ENCODE peak calls at places on chromosomes 12 and 14, in seven cellular contexts. One of them, this sample, is unnamed.

GRCh38 chr14:65476942-65477318 is 64.4 kb downstream of the FUT8 start:
- DNase-seq in ovary: no peak
- DNase-seq in stimulated activated CD4-positive, alpha-beta T cell treated with anti-CD3 and anti-CD28 coated beads, Interleukin-1b, Interleukin-23, amount 100 ng/mL, for 24 hours: no peak
- DNase-seq in non-pigmented ciliary epithelial cell: no peak
- DNase-seq in effector memory CD4-positive, alpha-beta T cell: no peak
- DNase-seq in left colon: no peak
- DNase-seq in HAP-1: no peak
- DNase-seq in this sample: no peak

GRCh38 chr14:86530457-86530856 is 1000.5 kb downstream of the FLRT2 start:
- DNase-seq in effector memory CD4-positive, alpha-beta T cell: no peak
- DNase-seq in non-pigmented ciliary epithelial cell: no peak
- DNase-seq in HAP-1: no peak
- DNase-seq in ovary: no peak
- DNase-seq in stimulated activated CD4-positive, alpha-beta T cell treated with anti-CD3 and anti-CD28 coated beads, Interleukin-1b, Interleukin-23, amount 100 ng/mL, for 24 hours: no peak
- DNase-seq in left colon: no peak
- DNase-seq in this sample: no peak

GRCh38 chr14:105682956-105683570 is 156.7 kb downstream of the TMEM121 start:
- DNase-seq in ovary: no peak
- DNase-seq in effector memory CD4-positive, alpha-beta T cell: no peak
- DNase-seq in HAP-1: no peak
- DNase-seq in left colon: no peak
- DNase-seq in non-pigmented ciliary epithelial cell: no peak
- DNase-seq in stimulated activated CD4-positive, alpha-beta T cell treated with anti-CD3 and anti-CD28 coated beads, Interleukin-1b, Interleukin-23, amount 100 ng/mL, for 24 hours: no peak
- DNase-seq in this sample: no peak

GRCh38 chr12:28025821-28026505 is 53.4 kb upstream of the PTHLH start:
- DNase-seq in non-pigmented ciliary epithelial cell: no peak
- DNase-seq in effector memory CD4-positive, alpha-beta T cell: no peak
- DNase-seq in stimulated activated CD4-positive, alpha-beta T cell treated with anti-CD3 and anti-CD28 coated beads, Interleukin-1b, Interleukin-23, amount 100 ng/mL, for 24 hours: no peak
- DNase-seq in ovary: no peak
- DNase-seq in left colon: no peak
- DNase-seq in HAP-1: no peak
- DNase-seq in this sample: no peak

GRCh38 chr14:62886461-62886860 is 158.8 kb downstream of the KCNH5 start:
- DNase-seq in stimulated activated CD4-positive, alpha-beta T cell treated with anti-CD3 and anti-CD28 coated beads, Interleukin-1b, Interleukin-23, amount 100 ng/mL, for 24 hours: no peak
- DNase-seq in effector memory CD4-positive, alpha-beta T cell: no peak
- DNase-seq in non-pigmented ciliary epithelial cell: no peak
- DNase-seq in left colon: no peak
- DNase-seq in ovary: no peak
- DNase-seq in HAP-1: no peak
- DNase-seq in this sample: no peak

GRCh38 chr14:58717211-58717610 is 79.4 kb downstream of the DACT1 start:
- DNase-seq in stimulated activated CD4-positive, alpha-beta T cell treated with anti-CD3 and anti-CD28 coated beads, Interleukin-1b, Interleukin-23, amount 100 ng/mL, for 24 hours: no peak
- DNase-seq in non-pigmented ciliary epithelial cell: no peak
- DNase-seq in ovary: no peak
- DNase-seq in effector memory CD4-positive, alpha-beta T cell: no peak
- DNase-seq in HAP-1: no peak
- DNase-seq in left colon: no peak
- DNase-seq in this sample: no peak

GRCh38 chr14:69152181-69152943 is 557 bp downstream of the DCAF5 start:
- DNase-seq in ovary: no peak
- DNase-seq in HAP-1: peak
- DNase-seq in left colon: peak
- DNase-seq in stimulated activated CD4-positive, alpha-beta T cell treated with anti-CD3 and anti-CD28 coated beads, Interleukin-1b, Interleukin-23, amount 100 ng/mL, for 24 hours: peak
- DNase-seq in non-pigmented ciliary epithelial cell: no peak
- DNase-seq in effector memory CD4-positive, alpha-beta T cell: peak
- DNase-seq in this sample: peak

GRCh38 chr12:16359512-16360491 is 12.4 kb downstream of the MGST1 start:
- DNase-seq in non-pigmented ciliary epithelial cell: no peak
- DNase-seq in HAP-1: peak
- DNase-seq in effector memory CD4-positive, alpha-beta T cell: no peak
- DNase-seq in left colon: no peak
- DNase-seq in stimulated activated CD4-positive, alpha-beta T cell treated with anti-CD3 and anti-CD28 coated beads, Interleukin-1b, Interleukin-23, amount 100 ng/mL, for 24 hours: peak
- DNase-seq in ovary: no peak
- DNase-seq in this sample: no peak

GRCh38 chr14:104505085-104506074 is 74.2 kb upstream of the C14orf180 start:
- DNase-seq in non-pigmented ciliary epithelial cell: no peak
- DNase-seq in effector memory CD4-positive, alpha-beta T cell: no peak
- DNase-seq in ovary: no peak
- DNase-seq in HAP-1: no peak
- DNase-seq in stimulated activated CD4-positive, alpha-beta T cell treated with anti-CD3 and anti-CD28 coated beads, Interleukin-1b, Interleukin-23, amount 100 ng/mL, for 24 hours: no peak
- DNase-seq in left colon: no peak
- DNase-seq in this sample: no peak

GRCh38 chr12:110702081-110702480 is 13.2 kb upstream of the HVCN1 start:
- DNase-seq in effector memory CD4-positive, alpha-beta T cell: no peak
- DNase-seq in HAP-1: no peak
- DNase-seq in ovary: no peak
- DNase-seq in stimulated activated CD4-positive, alpha-beta T cell treated with anti-CD3 and anti-CD28 coated beads, Interleukin-1b, Interleukin-23, amount 100 ng/mL, for 24 hours: no peak
- DNase-seq in non-pigmented ciliary epithelial cell: no peak
- DNase-seq in left colon: no peak
- DNase-seq in this sample: no peak

GRCh38 chr12:94867066-94867855 is 136.2 kb downstream of the NDUFA12 start:
- DNase-seq in stimulated activated CD4-positive, alpha-beta T cell treated with anti-CD3 and anti-CD28 coated beads, Interleukin-1b, Interleukin-23, amount 100 ng/mL, for 24 hours: no peak
- DNase-seq in non-pigmented ciliary epithelial cell: no peak
- DNase-seq in left colon: no peak
- DNase-seq in ovary: no peak
- DNase-seq in HAP-1: no peak
- DNase-seq in effector memory CD4-positive, alpha-beta T cell: no peak
- DNase-seq in this sample: no peak

GRCh38 chr12:89884917-89885316 is 176.3 kb upstream of the ATP2B1 start:
- DNase-seq in ovary: no peak
- DNase-seq in HAP-1: no peak
- DNase-seq in left colon: no peak
- DNase-seq in effector memory CD4-positive, alpha-beta T cell: no peak
- DNase-seq in stimulated activated CD4-positive, alpha-beta T cell treated with anti-CD3 and anti-CD28 coated beads, Interleukin-1b, Interleukin-23, amount 100 ng/mL, for 24 hours: no peak
- DNase-seq in non-pigmented ciliary epithelial cell: no peak
- DNase-seq in this sample: no peak

GRCh38 chr12:52221912-52222457 is 11.1 kb upstream of the KRT7 start:
- DNase-seq in effector memory CD4-positive, alpha-beta T cell: no peak
- DNase-seq in stimulated activated CD4-positive, alpha-beta T cell treated with anti-CD3 and anti-CD28 coated beads, Interleukin-1b, Interleukin-23, amount 100 ng/mL, for 24 hours: peak
- DNase-seq in left colon: peak
- DNase-seq in HAP-1: peak
- DNase-seq in non-pigmented ciliary epithelial cell: no peak
- DNase-seq in ovary: no peak
- DNase-seq in this sample: no peak

GRCh38 chr12:89208661-89209096 is 143.6 kb downstream of the DUSP6 start:
- DNase-seq in non-pigmented ciliary epithelial cell: no peak
- DNase-seq in ovary: no peak
- DNase-seq in stimulated activated CD4-positive, alpha-beta T cell treated with anti-CD3 and anti-CD28 coated beads, Interleukin-1b, Interleukin-23, amount 100 ng/mL, for 24 hours: no peak
- DNase-seq in HAP-1: no peak
- DNase-seq in left colon: no peak
- DNase-seq in effector memory CD4-positive, alpha-beta T cell: no peak
- DNase-seq in this sample: no peak

GRCh38 chr12:4143909-4144308 is 129.7 kb upstream of the CCND2 start:
- DNase-seq in effector memory CD4-positive, alpha-beta T cell: no peak
- DNase-seq in ovary: no peak
- DNase-seq in HAP-1: no peak
- DNase-seq in left colon: no peak
- DNase-seq in non-pigmented ciliary epithelial cell: no peak
- DNase-seq in stimulated activated CD4-positive, alpha-beta T cell treated with anti-CD3 and anti-CD28 coated beads, Interleukin-1b, Interleukin-23, amount 100 ng/mL, for 24 hours: no peak
- DNase-seq in this sample: no peak

GRCh38 chr14:37550511-37550910 is 44.5 kb downstream of the FOXA1 start:
- DNase-seq in stimulated activated CD4-positive, alpha-beta T cell treated with anti-CD3 and anti-CD28 coated beads, Interleukin-1b, Interleukin-23, amount 100 ng/mL, for 24 hours: no peak
- DNase-seq in effector memory CD4-positive, alpha-beta T cell: no peak
- DNase-seq in ovary: no peak
- DNase-seq in left colon: no peak
- DNase-seq in non-pigmented ciliary epithelial cell: no peak
- DNase-seq in HAP-1: no peak
- DNase-seq in this sample: no peak

GRCh38 chr12:99277566-99277965 is 370.0 kb upstream of the GARIN6 start:
- DNase-seq in left colon: no peak
- DNase-seq in HAP-1: no peak
- DNase-seq in stimulated activated CD4-positive, alpha-beta T cell treated with anti-CD3 and anti-CD28 coated beads, Interleukin-1b, Interleukin-23, amount 100 ng/mL, for 24 hours: no peak
- DNase-seq in effector memory CD4-positive, alpha-beta T cell: no peak
- DNase-seq in non-pigmented ciliary epithelial cell: no peak
- DNase-seq in ovary: no peak
- DNase-seq in this sample: no peak

GRCh38 chr12:76784600-76785051 is 20.7 kb downstream of the ZDHHC17 start:
- DNase-seq in left colon: no peak
- DNase-seq in ovary: no peak
- DNase-seq in stimulated activated CD4-positive, alpha-beta T cell treated with anti-CD3 and anti-CD28 coated beads, Interleukin-1b, Interleukin-23, amount 100 ng/mL, for 24 hours: no peak
- DNase-seq in HAP-1: no peak
- DNase-seq in non-pigmented ciliary epithelial cell: peak
- DNase-seq in effector memory CD4-positive, alpha-beta T cell: no peak
- DNase-seq in this sample: no peak

GRCh38 chr12:126862500-126862899 is 1404.5 kb upstream of the TMEM132C start:
- DNase-seq in effector memory CD4-positive, alpha-beta T cell: no peak
- DNase-seq in ovary: no peak
- DNase-seq in stimulated activated CD4-positive, alpha-beta T cell treated with anti-CD3 and anti-CD28 coated beads, Interleukin-1b, Interleukin-23, amount 100 ng/mL, for 24 hours: no peak
- DNase-seq in HAP-1: no peak
- DNase-seq in left colon: no peak
- DNase-seq in non-pigmented ciliary epithelial cell: no peak
- DNase-seq in this sample: no peak

GRCh38 chr14:37172024-37172869 is at the start of gene SLC25A21:
- DNase-seq in left colon: peak
- DNase-seq in HAP-1: no peak
- DNase-seq in ovary: peak
- DNase-seq in stimulated activated CD4-positive, alpha-beta T cell treated with anti-CD3 and anti-CD28 coated beads, Interleukin-1b, Interleukin-23, amount 100 ng/mL, for 24 hours: no peak
- DNase-seq in effector memory CD4-positive, alpha-beta T cell: no peak
- DNase-seq in non-pigmented ciliary epithelial cell: peak
- DNase-seq in this sample: no peak

GRCh38 chr14:68663385-68664076 is 129.3 kb downstream of the ZFP36L1 start:
- DNase-seq in stimulated activated CD4-positive, alpha-beta T cell treated with anti-CD3 and anti-CD28 coated beads, Interleukin-1b, Interleukin-23, amount 100 ng/mL, for 24 hours: peak
- DNase-seq in left colon: no peak
- DNase-seq in non-pigmented ciliary epithelial cell: peak
- DNase-seq in HAP-1: no peak
- DNase-seq in effector memory CD4-positive, alpha-beta T cell: no peak
- DNase-seq in ovary: no peak
- DNase-seq in this sample: no peak

GRCh38 chr14:88882236-88882635 is 57.8 kb downstream of the TTC8 start:
- DNase-seq in left colon: no peak
- DNase-seq in non-pigmented ciliary epithelial cell: no peak
- DNase-seq in stimulated activated CD4-positive, alpha-beta T cell treated with anti-CD3 and anti-CD28 coated beads, Interleukin-1b, Interleukin-23, amount 100 ng/mL, for 24 hours: no peak
- DNase-seq in ovary: no peak
- DNase-seq in HAP-1: no peak
- DNase-seq in effector memory CD4-positive, alpha-beta T cell: no peak
- DNase-seq in this sample: no peak

GRCh38 chr14:103526247-103526913 is 2.6 kb upstream of the TRMT61A start:
- DNase-seq in effector memory CD4-positive, alpha-beta T cell: no peak
- DNase-seq in HAP-1: no peak
- DNase-seq in ovary: no peak
- DNase-seq in non-pigmented ciliary epithelial cell: no peak
- DNase-seq in stimulated activated CD4-positive, alpha-beta T cell treated with anti-CD3 and anti-CD28 coated beads, Interleukin-1b, Interleukin-23, amount 100 ng/mL, for 24 hours: no peak
- DNase-seq in left colon: peak
- DNase-seq in this sample: no peak

GRCh38 chr12:19547258-19547657 is 108.0 kb downstream of the AEBP2 start:
- DNase-seq in non-pigmented ciliary epithelial cell: no peak
- DNase-seq in stimulated activated CD4-positive, alpha-beta T cell treated with anti-CD3 and anti-CD28 coated beads, Interleukin-1b, Interleukin-23, amount 100 ng/mL, for 24 hours: no peak
- DNase-seq in ovary: no peak
- DNase-seq in left colon: no peak
- DNase-seq in HAP-1: no peak
- DNase-seq in effector memory CD4-positive, alpha-beta T cell: no peak
- DNase-seq in this sample: no peak

GRCh38 chr12:31813305-31813704 is 84.5 kb upstream of the AMN1 start:
- DNase-seq in effector memory CD4-positive, alpha-beta T cell: no peak
- DNase-seq in stimulated activated CD4-positive, alpha-beta T cell treated with anti-CD3 and anti-CD28 coated beads, Interleukin-1b, Interleukin-23, amount 100 ng/mL, for 24 hours: no peak
- DNase-seq in ovary: no peak
- DNase-seq in non-pigmented ciliary epithelial cell: no peak
- DNase-seq in HAP-1: no peak
- DNase-seq in left colon: no peak
- DNase-seq in this sample: no peak

GRCh38 chr12:30694412-30694955 is 1.2 kb downstream of the IPO8 start:
- DNase-seq in ovary: no peak
- DNase-seq in HAP-1: no peak
- DNase-seq in stimulated activated CD4-positive, alpha-beta T cell treated with anti-CD3 and anti-CD28 coated beads, Interleukin-1b, Interleukin-23, amount 100 ng/mL, for 24 hours: no peak
- DNase-seq in non-pigmented ciliary epithelial cell: no peak
- DNase-seq in effector memory CD4-positive, alpha-beta T cell: no peak
- DNase-seq in left colon: no peak
- DNase-seq in this sample: no peak

GRCh38 chr12:64916431-64916830 is 92.0 kb downstream of the TBC1D30 start:
- DNase-seq in ovary: no peak
- DNase-seq in non-pigmented ciliary epithelial cell: no peak
- DNase-seq in effector memory CD4-positive, alpha-beta T cell: no peak
- DNase-seq in left colon: no peak
- DNase-seq in HAP-1: no peak
- DNase-seq in stimulated activated CD4-positive, alpha-beta T cell treated with anti-CD3 and anti-CD28 coated beads, Interleukin-1b, Interleukin-23, amount 100 ng/mL, for 24 hours: no peak
- DNase-seq in this sample: no peak

GRCh38 chr14:95121911-95122696 is 35.2 kb downstream of the DICER1 start:
- DNase-seq in effector memory CD4-positive, alpha-beta T cell: no peak
- DNase-seq in HAP-1: no peak
- DNase-seq in stimulated activated CD4-positive, alpha-beta T cell treated with anti-CD3 and anti-CD28 coated beads, Interleukin-1b, Interleukin-23, amount 100 ng/mL, for 24 hours: no peak
- DNase-seq in left colon: no peak
- DNase-seq in ovary: no peak
- DNase-seq in non-pigmented ciliary epithelial cell: no peak
- DNase-seq in this sample: no peak

GRCh38 chr14:53630336-53630735 is 326.3 kb downstream of the BMP4 start:
- DNase-seq in left colon: no peak
- DNase-seq in HAP-1: no peak
- DNase-seq in effector memory CD4-positive, alpha-beta T cell: no peak
- DNase-seq in non-pigmented ciliary epithelial cell: no peak
- DNase-seq in stimulated activated CD4-positive, alpha-beta T cell treated with anti-CD3 and anti-CD28 coated beads, Interleukin-1b, Interleukin-23, amount 100 ng/mL, for 24 hours: no peak
- DNase-seq in ovary: no peak
- DNase-seq in this sample: no peak

GRCh38 chr14:75069021-75069810 is at the start of gene ZC2HC1C:
- DNase-seq in HAP-1: no peak
- DNase-seq in stimulated activated CD4-positive, alpha-beta T cell treated with anti-CD3 and anti-CD28 coated beads, Interleukin-1b, Interleukin-23, amount 100 ng/mL, for 24 hours: peak
- DNase-seq in ovary: peak
- DNase-seq in left colon: peak
- DNase-seq in non-pigmented ciliary epithelial cell: no peak
- DNase-seq in effector memory CD4-positive, alpha-beta T cell: peak
- DNase-seq in this sample: peak

GRCh38 chr14:101073598-101073965 is 170.1 kb upstream of the RTL1 start:
- DNase-seq in left colon: no peak
- DNase-seq in HAP-1: no peak
- DNase-seq in non-pigmented ciliary epithelial cell: no peak
- DNase-seq in effector memory CD4-positive, alpha-beta T cell: no peak
- DNase-seq in ovary: no peak
- DNase-seq in stimulated activated CD4-positive, alpha-beta T cell treated with anti-CD3 and anti-CD28 coated beads, Interleukin-1b, Interleukin-23, amount 100 ng/mL, for 24 hours: no peak
- DNase-seq in this sample: no peak

GRCh38 chr12:94560416-94561221 is 89.7 kb downstream of the TMCC3 start:
- DNase-seq in effector memory CD4-positive, alpha-beta T cell: no peak
- DNase-seq in ovary: no peak
- DNase-seq in HAP-1: no peak
- DNase-seq in non-pigmented ciliary epithelial cell: peak
- DNase-seq in stimulated activated CD4-positive, alpha-beta T cell treated with anti-CD3 and anti-CD28 coated beads, Interleukin-1b, Interleukin-23, amount 100 ng/mL, for 24 hours: peak
- DNase-seq in left colon: peak
- DNase-seq in this sample: no peak

GRCh38 chr14:61475316-61475715 is 153.9 kb downstream of the PRKCH start:
- DNase-seq in left colon: no peak
- DNase-seq in stimulated activated CD4-positive, alpha-beta T cell treated with anti-CD3 and anti-CD28 coated beads, Interleukin-1b, Interleukin-23, amount 100 ng/mL, for 24 hours: no peak
- DNase-seq in effector memory CD4-positive, alpha-beta T cell: no peak
- DNase-seq in non-pigmented ciliary epithelial cell: no peak
- DNase-seq in HAP-1: peak
- DNase-seq in ovary: no peak
- DNase-seq in this sample: peak

GRCh38 chr12:45914090-45914489 is 76.3 kb downstream of the SCAF11 start:
- DNase-seq in stimulated activated CD4-positive, alpha-beta T cell treated with anti-CD3 and anti-CD28 coated beads, Interleukin-1b, Interleukin-23, amount 100 ng/mL, for 24 hours: no peak
- DNase-seq in non-pigmented ciliary epithelial cell: peak
- DNase-seq in effector memory CD4-positive, alpha-beta T cell: no peak
- DNase-seq in left colon: no peak
- DNase-seq in ovary: no peak
- DNase-seq in HAP-1: no peak
- DNase-seq in this sample: no peak

GRCh38 chr12:81863406-81863805 is 104.3 kb upstream of the PPFIA2 start:
- DNase-seq in left colon: no peak
- DNase-seq in ovary: no peak
- DNase-seq in effector memory CD4-positive, alpha-beta T cell: no peak
- DNase-seq in non-pigmented ciliary epithelial cell: peak
- DNase-seq in HAP-1: no peak
- DNase-seq in stimulated activated CD4-positive, alpha-beta T cell treated with anti-CD3 and anti-CD28 coated beads, Interleukin-1b, Interleukin-23, amount 100 ng/mL, for 24 hours: no peak
- DNase-seq in this sample: no peak

GRCh38 chr12:9064815-9065606 is 50.7 kb downstream of the A2M start:
- DNase-seq in effector memory CD4-positive, alpha-beta T cell: no peak
- DNase-seq in left colon: peak
- DNase-seq in HAP-1: peak
- DNase-seq in ovary: peak
- DNase-seq in non-pigmented ciliary epithelial cell: no peak
- DNase-seq in stimulated activated CD4-positive, alpha-beta T cell treated with anti-CD3 and anti-CD28 coated beads, Interleukin-1b, Interleukin-23, amount 100 ng/mL, for 24 hours: peak
- DNase-seq in this sample: no peak

GRCh38 chr12:20194171-20194570 is 174.2 kb upstream of the PDE3A start:
- DNase-seq in non-pigmented ciliary epithelial cell: no peak
- DNase-seq in left colon: no peak
- DNase-seq in effector memory CD4-positive, alpha-beta T cell: no peak
- DNase-seq in ovary: no peak
- DNase-seq in stimulated activated CD4-positive, alpha-beta T cell treated with anti-CD3 and anti-CD28 coated beads, Interleukin-1b, Interleukin-23, amount 100 ng/mL, for 24 hours: no peak
- DNase-seq in HAP-1: peak
- DNase-seq in this sample: no peak

GRCh38 chr12:88784166-88784565 is 203.9 kb upstream of the KITLG start:
- DNase-seq in non-pigmented ciliary epithelial cell: no peak
- DNase-seq in ovary: no peak
- DNase-seq in left colon: no peak
- DNase-seq in HAP-1: no peak
- DNase-seq in effector memory CD4-positive, alpha-beta T cell: no peak
- DNase-seq in stimulated activated CD4-positive, alpha-beta T cell treated with anti-CD3 and anti-CD28 coated beads, Interleukin-1b, Interleukin-23, amount 100 ng/mL, for 24 hours: no peak
- DNase-seq in this sample: no peak

This sample was measured in naive B cell.